ENCODE peak calls at places on chromosome 10, in five cellular contexts. One of them, this sample, is unnamed. For H3K36me3, the result is how much of the 10 kb centered on the place peaks cover.

GRCh38 chr10:17249820-17250219 is 21.8 kb downstream of the VIM start:
- DNase-seq in esophagus squamous epithelium: no peak
- DNase-seq in PC-3: peak
- DNase-seq in SK-N-SH: peak
- DNase-seq in Peyer's patch: no peak
- DNase-seq in this sample: no peak

GRCh38 chr10:124248646-124249045 is 155.2 kb upstream of the CHST15 start:
- DNase-seq in SK-N-SH: no peak
- DNase-seq in Peyer's patch: peak
- DNase-seq in PC-3: no peak
- DNase-seq in esophagus squamous epithelium: no peak
- DNase-seq in this sample: no peak

GRCh38 chr10:60921631-60922030 is 22.4 kb downstream of the RHOBTB1 start:
- DNase-seq in esophagus squamous epithelium: no peak
- DNase-seq in Peyer's patch: no peak
- DNase-seq in PC-3: no peak
- DNase-seq in SK-N-SH: no peak
- DNase-seq in this sample: no peak

GRCh38 chr10:102813734-102814455 is 23.3 kb downstream of the CYP17A1 start:
- DNase-seq in Peyer's patch: peak
- DNase-seq in PC-3: no peak
- DNase-seq in esophagus squamous epithelium: no peak
- DNase-seq in SK-N-SH: no peak
- DNase-seq in this sample: no peak

GRCh38 chr10:57102234-57102633 is 741.2 kb upstream of the ZWINT start:
- DNase-seq in Peyer's patch: no peak
- DNase-seq in SK-N-SH: no peak
- DNase-seq in PC-3: no peak
- DNase-seq in esophagus squamous epithelium: no peak
- DNase-seq in this sample: no peak

GRCh38 chr10:13894412-13895093 is 307.8 kb downstream of the PRPF18 start:
- DNase-seq in esophagus squamous epithelium: no peak
- DNase-seq in SK-N-SH: no peak
- DNase-seq in Peyer's patch: no peak
- DNase-seq in PC-3: peak
- DNase-seq in this sample: no peak

GRCh38 chr10:106167946-106168345 is 996.6 kb downstream of the SORCS1 start:
- DNase-seq in SK-N-SH: no peak
- DNase-seq in PC-3: no peak
- DNase-seq in Peyer's patch: no peak
- DNase-seq in esophagus squamous epithelium: no peak
- DNase-seq in this sample: no peak

GRCh38 chr10:34124522-34125035 is 690.5 kb downstream of the PARD3 start:
- DNase-seq in esophagus squamous epithelium: no peak
- DNase-seq in SK-N-SH: no peak
- DNase-seq in PC-3: peak
- DNase-seq in Peyer's patch: peak
- DNase-seq in this sample: peak

GRCh38 chr10:5291501-5292195 is 73.1 kb upstream of the UCN3 start:
- DNase-seq in PC-3: peak
- DNase-seq in esophagus squamous epithelium: no peak
- DNase-seq in SK-N-SH: no peak
- DNase-seq in Peyer's patch: peak
- DNase-seq in this sample: peak

GRCh38 chr10:78614267-78614666 is 454.5 kb upstream of the ZMIZ1 start:
- DNase-seq in PC-3: no peak
- DNase-seq in Peyer's patch: no peak
- DNase-seq in SK-N-SH: no peak
- DNase-seq in esophagus squamous epithelium: no peak
- DNase-seq in this sample: no peak

GRCh38 chr10:60114765-60115586 is 208.6 kb upstream of the CCDC6 start:
- DNase-seq in SK-N-SH: peak
- DNase-seq in PC-3: peak
- DNase-seq in esophagus squamous epithelium: no peak
- DNase-seq in Peyer's patch: no peak
- DNase-seq in this sample: peak

GRCh38 chr10:6269953-6270867 is 67.5 kb downstream of the PFKFB3 start:
- DNase-seq in PC-3: no peak
- DNase-seq in esophagus squamous epithelium: no peak
- DNase-seq in Peyer's patch: peak
- DNase-seq in SK-N-SH: no peak
- DNase-seq in this sample: peak

GRCh38 chr10:27659786-27660185 is 85.8 kb downstream of the MKX start:
- DNase-seq in SK-N-SH: no peak
- DNase-seq in PC-3: no peak
- DNase-seq in Peyer's patch: no peak
- DNase-seq in esophagus squamous epithelium: no peak
- DNase-seq in this sample: no peak

GRCh38 chr10:109933984-109934565 is 10.8 kb upstream of the XPNPEP1 start:
- DNase-seq in esophagus squamous epithelium: no peak
- DNase-seq in Peyer's patch: peak
- DNase-seq in SK-N-SH: no peak
- DNase-seq in PC-3: no peak
- DNase-seq in this sample: no peak

GRCh38 chr10:120431356-120431755 is 25.7 kb upstream of the PLPP4 start:
- DNase-seq in Peyer's patch: no peak
- DNase-seq in esophagus squamous epithelium: no peak
- DNase-seq in SK-N-SH: no peak
- DNase-seq in PC-3: no peak
- DNase-seq in this sample: no peak

GRCh38 chr10:120433176-120433575 is 23.9 kb upstream of the PLPP4 start:
- DNase-seq in PC-3: no peak
- DNase-seq in esophagus squamous epithelium: no peak
- DNase-seq in Peyer's patch: no peak
- DNase-seq in SK-N-SH: no peak
- DNase-seq in this sample: no peak

GRCh38 chr10:120429395-120429794 is 27.6 kb upstream of the PLPP4 start:
- DNase-seq in SK-N-SH: no peak
- DNase-seq in PC-3: no peak
- DNase-seq in Peyer's patch: no peak
- DNase-seq in esophagus squamous epithelium: no peak
- DNase-seq in this sample: no peak

GRCh38 chr10:120428754-120429153 is 28.3 kb upstream of the PLPP4 start:
- DNase-seq in SK-N-SH: peak
- DNase-seq in PC-3: no peak
- DNase-seq in Peyer's patch: no peak
- DNase-seq in esophagus squamous epithelium: no peak
- DNase-seq in this sample: no peak

DNA sequence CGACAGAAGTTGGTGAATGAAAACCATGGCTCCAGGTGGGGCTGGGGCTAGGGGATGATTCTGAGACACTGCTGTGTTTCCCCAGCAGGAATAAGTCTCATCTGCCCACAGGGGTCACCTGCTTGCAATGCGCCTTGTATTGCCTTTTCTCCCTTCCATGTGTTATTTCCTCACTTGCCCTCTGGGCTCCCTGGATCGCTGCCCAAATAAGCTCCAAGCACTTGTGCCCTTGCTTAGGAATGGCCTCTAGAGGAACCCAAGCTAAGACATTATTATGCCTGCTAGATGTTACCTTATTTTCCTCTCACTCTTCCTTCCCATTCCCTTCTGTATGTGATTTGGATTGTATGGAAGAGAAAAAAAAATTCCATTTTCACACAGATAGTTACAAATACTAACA is 24.8 kb upstream of the PLPP4 start:
- DNase-seq in esophagus squamous epithelium: no peak
- DNase-seq in Peyer's patch: no peak
- DNase-seq in SK-N-SH: no peak
- DNase-seq in PC-3: no peak
- DNase-seq in this sample: no peak
- TF ChIP-seq CTCF in esophagus squamous epithelium: no peak
- TF ChIP-seq CTCF in Peyer's patch: no peak
- TF ChIP-seq CTCF in SK-N-SH: no peak
- TF ChIP-seq CTCF in PC-3: no peak
- TF ChIP-seq CTCF in this sample: no peak

DNA sequence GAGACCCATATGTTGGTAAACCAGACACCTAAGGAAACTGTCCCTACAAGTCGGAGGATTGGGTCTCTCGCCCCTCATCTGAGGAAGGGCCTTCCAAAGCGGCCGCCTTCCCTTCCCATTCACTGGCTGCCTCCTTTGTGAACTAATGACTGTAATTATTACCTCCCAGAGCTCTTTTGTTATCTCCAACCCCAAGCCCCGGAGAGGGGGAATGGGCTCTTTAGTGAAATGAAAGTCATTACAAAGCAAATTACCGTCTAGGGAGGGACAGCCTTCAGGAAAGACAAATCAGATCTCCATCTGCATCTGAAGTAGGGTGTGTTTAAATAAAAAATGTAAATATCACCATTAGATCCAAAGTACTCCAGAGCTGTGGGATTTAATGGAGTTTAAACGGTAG is 2.6 kb upstream of the GAD2 start:
- DNase-seq in SK-N-SH: no peak
- DNase-seq in Peyer's patch: no peak
- DNase-seq in PC-3: no peak
- DNase-seq in esophagus squamous epithelium: no peak
- DNase-seq in this sample: no peak
- H3K4me3 ChIP-seq in SK-N-SH: no peak
- H3K4me3 ChIP-seq in Peyer's patch: no peak
- H3K4me3 ChIP-seq in PC-3: no peak
- H3K4me3 ChIP-seq in esophagus squamous epithelium: no peak
- H3K4me3 ChIP-seq in this sample: no peak

GRCh38 chr10:1114355-1115261 is 58.4 kb downstream of the WDR37 start:
- DNase-seq in esophagus squamous epithelium: no peak
- DNase-seq in PC-3: no peak
- DNase-seq in Peyer's patch: peak
- DNase-seq in SK-N-SH: no peak
- DNase-seq in this sample: no peak
- H3K36me3 ChIP-seq in esophagus squamous epithelium: under half
- H3K36me3 ChIP-seq in PC-3: under half
- H3K36me3 ChIP-seq in Peyer's patch: under half
- H3K36me3 ChIP-seq in SK-N-SH: under half
- H3K36me3 ChIP-seq in this sample: under half

GRCh38 chr10:930415-931325 is 835 bp downstream of the LARP4B start:
- DNase-seq in PC-3: peak
- DNase-seq in esophagus squamous epithelium: no peak
- DNase-seq in SK-N-SH: peak
- DNase-seq in Peyer's patch: peak
- DNase-seq in this sample: no peak
- TF ChIP-seq CTCF in PC-3: no peak
- TF ChIP-seq CTCF in esophagus squamous epithelium: no peak
- TF ChIP-seq CTCF in SK-N-SH: no peak
- TF ChIP-seq CTCF in Peyer's patch: no peak
- TF ChIP-seq CTCF in this sample: no peak